ENCODE peak calls at places on chromosomes 16 and 17, in eight cellular contexts. One of them, this sample, is unnamed.

GRCh38 chr17:65690626-65691310 is 129.3 kb upstream of the AXIN2 start:
- DNase-seq in breast epithelium: no peak
- DNase-seq in HepG2: peak; percentile 95
- DNase-seq in brain microvascular endothelial cell: no peak
- DNase-seq in keratinocyte: no peak
- DNase-seq in AG04450: no peak
- DNase-seq in NB4: no peak
- DNase-seq in lower lobe of right lung: no peak
- DNase-seq in this sample: no peak

GRCh38 chr16:57058291-57058861 is 34.0 kb upstream of the CPNE2 start:
- DNase-seq in breast epithelium: no peak
- DNase-seq in HepG2: no peak
- DNase-seq in brain microvascular endothelial cell: no peak
- DNase-seq in keratinocyte: no peak
- DNase-seq in AG04450: no peak
- DNase-seq in NB4: no peak
- DNase-seq in lower lobe of right lung: no peak
- DNase-seq in this sample: no peak

GRCh38 chr16:87698241-87698640 is 67.5 kb downstream of the KLHDC4 start:
- DNase-seq in breast epithelium: no peak
- DNase-seq in HepG2: no peak
- DNase-seq in brain microvascular endothelial cell: no peak
- DNase-seq in keratinocyte: no peak
- DNase-seq in AG04450: no peak
- DNase-seq in NB4: no peak
- DNase-seq in lower lobe of right lung: no peak
- DNase-seq in this sample: no peak

GRCh38 chr17:79547586-79547985 is 63.3 kb downstream of the RBFOX3 start:
- DNase-seq in breast epithelium: peak; percentile 20
- DNase-seq in HepG2: no peak
- DNase-seq in brain microvascular endothelial cell: no peak
- DNase-seq in keratinocyte: no peak
- DNase-seq in AG04450: no peak
- DNase-seq in NB4: no peak
- DNase-seq in lower lobe of right lung: no peak
- DNase-seq in this sample: no peak

GRCh38 chr16:3490911-3491629 is 4.2 kb downstream of the C16orf90 start:
- DNase-seq in breast epithelium: no peak
- DNase-seq in HepG2: peak; percentile 40
- DNase-seq in brain microvascular endothelial cell: no peak
- DNase-seq in keratinocyte: no peak
- DNase-seq in AG04450: no peak
- DNase-seq in NB4: peak; percentile 30
- DNase-seq in lower lobe of right lung: peak; percentile 41
- DNase-seq in this sample: no peak

GRCh38 chr16:50290856-50291255 is 24.5 kb downstream of the ADCY7 start:
- DNase-seq in breast epithelium: no peak
- DNase-seq in HepG2: no peak
- DNase-seq in brain microvascular endothelial cell: no peak
- DNase-seq in keratinocyte: no peak
- DNase-seq in AG04450: no peak
- DNase-seq in NB4: no peak
- DNase-seq in lower lobe of right lung: no peak
- DNase-seq in this sample: no peak

GRCh38 chr16:22641030-22641671 is 130.5 kb downstream of the NPIPB5 start:
- DNase-seq in breast epithelium: no peak
- DNase-seq in HepG2: no peak
- DNase-seq in brain microvascular endothelial cell: peak; percentile 65
- DNase-seq in keratinocyte: peak; percentile 42
- DNase-seq in AG04450: no peak
- DNase-seq in NB4: peak; percentile 56
- DNase-seq in lower lobe of right lung: no peak
- DNase-seq in this sample: no peak

GRCh38 chr16:63922563-63922962 is 1199.3 kb downstream of the CDH11 start:
- DNase-seq in breast epithelium: no peak
- DNase-seq in HepG2: no peak
- DNase-seq in brain microvascular endothelial cell: no peak
- DNase-seq in keratinocyte: no peak
- DNase-seq in AG04450: no peak
- DNase-seq in NB4: no peak
- DNase-seq in lower lobe of right lung: no peak
- DNase-seq in this sample: no peak

GRCh38 chr16:87835882-87836331 is 33.4 kb downstream of the SLC7A5 start:
- DNase-seq in breast epithelium: no peak
- DNase-seq in HepG2: no peak
- DNase-seq in brain microvascular endothelial cell: no peak
- DNase-seq in keratinocyte: no peak
- DNase-seq in AG04450: no peak
- DNase-seq in NB4: no peak
- DNase-seq in lower lobe of right lung: no peak
- DNase-seq in this sample: no peak

GRCh38 chr17:5011928-5012327 is 14.2 kb downstream of the KIF1C start:
- DNase-seq in breast epithelium: no peak
- DNase-seq in HepG2: no peak
- DNase-seq in brain microvascular endothelial cell: peak; percentile 63
- DNase-seq in keratinocyte: no peak
- DNase-seq in AG04450: no peak
- DNase-seq in NB4: no peak
- DNase-seq in lower lobe of right lung: no peak
- DNase-seq in this sample: no peak

GRCh38 chr17:59804910-59805381 is 87.8 kb downstream of the TUBD1 start:
- DNase-seq in breast epithelium: no peak
- DNase-seq in HepG2: no peak
- DNase-seq in brain microvascular endothelial cell: no peak
- DNase-seq in keratinocyte: no peak
- DNase-seq in AG04450: no peak
- DNase-seq in NB4: peak; percentile 82
- DNase-seq in lower lobe of right lung: no peak
- DNase-seq in this sample: no peak

GRCh38 chr17:1912146-1912545 is 82.3 kb downstream of the RPA1 start:
- DNase-seq in breast epithelium: no peak
- DNase-seq in HepG2: no peak
- DNase-seq in brain microvascular endothelial cell: no peak
- DNase-seq in keratinocyte: no peak
- DNase-seq in AG04450: no peak
- DNase-seq in NB4: no peak
- DNase-seq in lower lobe of right lung: no peak
- DNase-seq in this sample: no peak

GRCh38 chr17:2704031-2704889 is 7.3 kb downstream of the CLUH start:
- DNase-seq in breast epithelium: peak; percentile 50
- DNase-seq in HepG2: no peak
- DNase-seq in brain microvascular endothelial cell: no peak
- DNase-seq in keratinocyte: no peak
- DNase-seq in AG04450: no peak
- DNase-seq in NB4: no peak
- DNase-seq in lower lobe of right lung: peak; percentile 45
- DNase-seq in this sample: no peak

GRCh38 chr17:13418891-13419290 is 182.8 kb downstream of the HS3ST3A1 start:
- DNase-seq in breast epithelium: no peak
- DNase-seq in HepG2: no peak
- DNase-seq in brain microvascular endothelial cell: no peak
- DNase-seq in keratinocyte: no peak
- DNase-seq in AG04450: no peak
- DNase-seq in NB4: no peak
- DNase-seq in lower lobe of right lung: no peak
- DNase-seq in this sample: no peak

GRCh38 chr17:13417551-13417950 is 184.2 kb downstream of the HS3ST3A1 start:
- DNase-seq in breast epithelium: no peak
- DNase-seq in HepG2: no peak
- DNase-seq in brain microvascular endothelial cell: no peak
- DNase-seq in keratinocyte: no peak
- DNase-seq in AG04450: no peak
- DNase-seq in NB4: no peak
- DNase-seq in lower lobe of right lung: no peak
- DNase-seq in this sample: no peak

GRCh38 chr17:13416748-13417363 is 184.9 kb downstream of the HS3ST3A1 start:
- DNase-seq in breast epithelium: no peak
- DNase-seq in HepG2: no peak
- DNase-seq in brain microvascular endothelial cell: no peak
- DNase-seq in keratinocyte: no peak
- DNase-seq in AG04450: no peak
- DNase-seq in NB4: no peak
- DNase-seq in lower lobe of right lung: no peak
- DNase-seq in this sample: no peak

GRCh38 chr17:13413001-13413400 is 188.7 kb downstream of the HS3ST3A1 start:
- DNase-seq in breast epithelium: no peak
- DNase-seq in HepG2: no peak
- DNase-seq in brain microvascular endothelial cell: peak; percentile 44
- DNase-seq in keratinocyte: no peak
- DNase-seq in AG04450: no peak
- DNase-seq in NB4: no peak
- DNase-seq in lower lobe of right lung: no peak
- DNase-seq in this sample: no peak

GRCh38 chr17:13415877-13416416 is 185.8 kb downstream of the HS3ST3A1 start:
- DNase-seq in breast epithelium: no peak
- DNase-seq in HepG2: peak; percentile 84
- DNase-seq in brain microvascular endothelial cell: peak; percentile 94
- DNase-seq in keratinocyte: no peak
- DNase-seq in AG04450: peak; percentile 39
- DNase-seq in NB4: no peak
- DNase-seq in lower lobe of right lung: peak; percentile 64
- DNase-seq in this sample: no peak
- H3K4me3 ChIP-seq in breast epithelium: no peak overlapping the region
- H3K4me3 ChIP-seq in HepG2: no peak overlapping the region
- H3K4me3 ChIP-seq in brain microvascular endothelial cell: no peak overlapping the region
- H3K4me3 ChIP-seq in keratinocyte: no peak overlapping the region
- H3K4me3 ChIP-seq in AG04450: no peak overlapping the region
- H3K4me3 ChIP-seq in NB4: no peak overlapping the region
- H3K4me3 ChIP-seq in lower lobe of right lung: no peak overlapping the region
- H3K4me3 ChIP-seq in this sample: no peak overlapping the region

DNA sequence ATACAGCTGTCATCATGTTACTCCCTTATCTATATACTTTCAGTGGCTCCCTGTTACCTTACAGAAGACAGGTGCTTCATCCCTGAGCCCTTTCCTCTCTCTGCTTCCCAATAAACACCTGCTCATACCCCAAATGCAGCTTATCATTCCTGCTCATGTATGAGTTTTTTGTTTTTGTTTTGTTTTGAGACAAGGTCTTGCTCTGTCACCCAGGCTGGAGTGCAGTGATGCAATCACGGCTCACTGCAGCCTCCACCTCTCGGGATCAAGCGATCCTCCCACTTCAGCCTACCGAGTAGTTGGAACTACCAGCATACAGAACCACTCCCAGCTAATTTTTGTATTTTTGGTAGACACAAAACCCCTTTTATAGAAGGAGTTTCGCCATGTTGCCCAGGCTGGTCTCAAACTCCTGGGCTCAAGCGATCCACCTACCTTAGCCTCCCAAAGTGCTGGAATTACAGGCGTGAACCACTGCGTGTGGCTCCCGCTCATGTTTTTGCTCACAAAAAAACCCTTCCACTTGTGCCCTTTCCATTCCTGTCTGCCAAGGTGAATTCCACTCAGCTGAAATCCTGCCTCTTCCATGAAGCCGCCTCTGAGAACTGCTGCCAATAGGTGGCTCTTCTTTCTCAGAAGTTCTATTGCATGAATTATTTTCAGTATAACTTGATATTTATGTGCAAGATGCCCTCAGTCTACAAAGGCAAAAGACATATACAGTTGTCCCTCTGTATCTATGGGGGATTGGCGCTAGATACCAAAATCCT is 7.9 kb upstream of the RNF157 start:
- DNase-seq in breast epithelium: no peak
- DNase-seq in HepG2: no peak
- DNase-seq in brain microvascular endothelial cell: no peak
- DNase-seq in keratinocyte: no peak
- DNase-seq in AG04450: no peak
- DNase-seq in NB4: no peak
- DNase-seq in lower lobe of right lung: no peak
- DNase-seq in this sample: no peak
- TF ChIP-seq CTCF in breast epithelium: no peak
- TF ChIP-seq CTCF in HepG2: peak; percentile 31
- TF ChIP-seq CTCF in brain microvascular endothelial cell: peak; percentile 58
- TF ChIP-seq CTCF in keratinocyte: peak; percentile 32
- TF ChIP-seq CTCF in AG04450: peak; percentile 32
- TF ChIP-seq CTCF in NB4: peak; percentile 8
- TF ChIP-seq CTCF in lower lobe of right lung: no peak
- TF ChIP-seq CTCF in this sample: no peak

GRCh38 chr17:68319420-68320162 is 28.3 kb downstream of the ARSG start:
- DNase-seq in breast epithelium: no peak
- DNase-seq in HepG2: no peak
- DNase-seq in brain microvascular endothelial cell: no peak
- DNase-seq in keratinocyte: no peak
- DNase-seq in AG04450: no peak
- DNase-seq in NB4: peak; percentile 62
- DNase-seq in lower lobe of right lung: no peak
- DNase-seq in this sample: no peak
- H3K4me3 ChIP-seq in breast epithelium: no peak overlapping the region
- H3K4me3 ChIP-seq in HepG2: no peak overlapping the region
- H3K4me3 ChIP-seq in brain microvascular endothelial cell: no peak overlapping the region
- H3K4me3 ChIP-seq in keratinocyte: no peak overlapping the region
- H3K4me3 ChIP-seq in AG04450: no peak overlapping the region
- H3K4me3 ChIP-seq in NB4: no peak overlapping the region
- H3K4me3 ChIP-seq in lower lobe of right lung: no peak overlapping the region
- H3K4me3 ChIP-seq in this sample: no peak overlapping the region

GRCh38 chr16:55478827-55479559 is at the start of gene MMP2:
- DNase-seq in breast epithelium: no peak
- DNase-seq in HepG2: no peak
- DNase-seq in brain microvascular endothelial cell: peak; percentile 42
- DNase-seq in keratinocyte: no peak
- DNase-seq in AG04450: no peak
- DNase-seq in NB4: peak; percentile 82
- DNase-seq in lower lobe of right lung: peak; percentile 66
- DNase-seq in this sample: no peak

GRCh38 chr16:55474821-55475220 is 4.2 kb upstream of the MMP2 start:
- DNase-seq in breast epithelium: no peak
- DNase-seq in HepG2: no peak
- DNase-seq in brain microvascular endothelial cell: no peak
- DNase-seq in keratinocyte: no peak
- DNase-seq in AG04450: no peak
- DNase-seq in NB4: no peak
- DNase-seq in lower lobe of right lung: no peak
- DNase-seq in this sample: no peak

GRCh38 chr16:55473584-55473983 is 5.4 kb upstream of the MMP2 start:
- DNase-seq in breast epithelium: no peak
- DNase-seq in HepG2: no peak
- DNase-seq in brain microvascular endothelial cell: no peak
- DNase-seq in keratinocyte: no peak
- DNase-seq in AG04450: no peak
- DNase-seq in NB4: no peak
- DNase-seq in lower lobe of right lung: no peak
- DNase-seq in this sample: no peak

GRCh38 chr16:55476625-55477533 is 2.1 kb upstream of the MMP2 start:
- DNase-seq in breast epithelium: no peak
- DNase-seq in HepG2: no peak
- DNase-seq in brain microvascular endothelial cell: no peak
- DNase-seq in keratinocyte: no peak
- DNase-seq in AG04450: no peak
- DNase-seq in NB4: no peak
- DNase-seq in lower lobe of right lung: no peak
- DNase-seq in this sample: no peak

DNA sequence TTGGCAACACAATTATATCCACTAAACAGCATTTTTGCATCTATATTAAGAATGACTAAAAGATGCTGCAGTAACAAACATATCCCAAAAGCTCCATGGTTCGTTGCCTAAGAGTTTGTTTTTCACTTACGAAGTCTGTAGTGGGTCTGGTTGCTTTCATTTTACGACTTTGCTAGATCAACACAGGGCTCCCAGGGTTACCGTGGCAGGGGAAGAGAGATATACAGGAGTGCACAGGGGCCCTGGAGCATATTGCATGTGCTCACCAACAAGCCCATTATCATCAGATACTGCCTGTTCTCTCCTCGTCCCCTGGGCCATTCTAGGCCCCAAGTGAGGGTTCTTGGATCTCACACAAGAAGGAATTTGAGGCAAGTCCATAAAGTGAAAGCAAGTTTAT is 3.1 kb upstream of the MMP2 start:
- DNase-seq in breast epithelium: no peak
- DNase-seq in HepG2: no peak
- DNase-seq in brain microvascular endothelial cell: no peak
- DNase-seq in keratinocyte: no peak
- DNase-seq in AG04450: no peak
- DNase-seq in NB4: no peak
- DNase-seq in lower lobe of right lung: no peak
- DNase-seq in this sample: no peak
- TF ChIP-seq CTCF in breast epithelium: no peak
- TF ChIP-seq CTCF in HepG2: no peak
- TF ChIP-seq CTCF in brain microvascular endothelial cell: no peak
- TF ChIP-seq CTCF in keratinocyte: no peak
- TF ChIP-seq CTCF in AG04450: no peak
- TF ChIP-seq CTCF in NB4: no peak
- TF ChIP-seq CTCF in lower lobe of right lung: no peak
- TF ChIP-seq CTCF in this sample: no peak

This sample was measured in Panc1.